ENCODE peak calls at places on chromosomes 2 and 18, in six cellular contexts. R is AG08395; O is naive thymus-derived CD8-positive, alpha-beta T cell; J is CD4-positive, alpha-beta T cell; P is nucleus accumbens; F is activated naive CD4-positive, alpha-beta T cell treated with anti-CD3 and anti-CD28 coated beads, Interleukin-2, amount 50 U/mL, for 16 hours. M is an unnamed sample.

GRCh38 chr18:10376735-10377134 is 77.7 kb upstream of the APCDD1 start:
- DNase-seq in J (no peak), P (no peak), O (no peak), F (no peak), R (no peak), M (no peak)

GRCh38 chr2:33034784-33035183 is 88.0 kb downstream of the LTBP1 start:
- DNase-seq in J (no peak), R (peak), P (no peak), O (no peak), F (no peak), M (no peak)

GRCh38 chr2:186992597-186992996 is 143.6 kb upstream of the ZSWIM2 start:
- DNase-seq in R (no peak), P (no peak), J (no peak), O (no peak), F (no peak), M (no peak)

GRCh38 chr2:39546937-39547336 is 109.9 kb upstream of the MAP4K3 start:
- DNase-seq in O (no peak), F (no peak), R (no peak), J (no peak), P (no peak), M (no peak)

GRCh38 chr2:77016481-77016880 is 505.7 kb downstream of the LRRTM4 start:
- DNase-seq in F (no peak), O (no peak), R (no peak), P (no peak), J (no peak), M (no peak)

GRCh38 chr2:181686566-181687185 is 6.4 kb upstream of the NEUROD1 start:
- DNase-seq in F (no peak), P (no peak), O (no peak), J (no peak), R (no peak), M (no peak)

GRCh38 chr2:169363027-169363569 is 764 bp upstream of the LRP2 start:
- DNase-seq in O (no peak), F (no peak), J (no peak), P (no peak), R (no peak), M (no peak)

GRCh38 chr18:30248061-30248460 is 794.5 kb downstream of the DSC3 start:
- DNase-seq in J (no peak), P (no peak), F (no peak), R (no peak), O (no peak), M (no peak)

GRCh38 chr2:217834057-217834620 is 168.7 kb downstream of the TNS1 start:
- DNase-seq in F (no peak), R (no peak), J (no peak), O (no peak), P (no peak), M (no peak)

GRCh38 chr2:212526059-212526458 is 12.5 kb downstream of the ERBB4 start:
- DNase-seq in O (no peak), J (no peak), F (no peak), R (no peak), P (no peak), M (no peak)

GRCh38 chr18:44679912-44680270 is 797 bp upstream of the SETBP1 start:
- DNase-seq in J (no peak), O (no peak), R (peak), P (no peak), F (peak), M (no peak)

GRCh38 chr2:240432820-240433801 is 2.4 kb upstream of the GPC1 start:
- DNase-seq in J (no peak), F (peak), P (no peak), O (peak), R (no peak), M (no peak)

GRCh38 chr18:478679-479078 is 21.8 kb downstream of the COLEC12 start:
- DNase-seq in P (no peak), O (no peak), J (no peak), F (no peak), R (peak), M (peak)

GRCh38 chr2:618005-618404 is 59.2 kb downstream of the TMEM18 start:
- DNase-seq in O (no peak), F (no peak), J (no peak), R (no peak), P (no peak), M (no peak)

GRCh38 chr2:232927793-232928563 is 57.9 kb downstream of the SNORC start:
- DNase-seq in P (no peak), F (peak), R (peak), J (no peak), O (no peak), M (no peak)

GRCh38 chr2:11129598-11130449 is 25.4 kb upstream of the SLC66A3 start:
- DNase-seq in P (no peak), J (peak), O (peak), F (peak), R (no peak), M (no peak)

GRCh38 chr2:65081232-65081685 is 25.0 kb downstream of the CEP68 start:
- DNase-seq in J (no peak), P (no peak), O (no peak), F (no peak), R (no peak), M (no peak)

GRCh38 chr2:71813801-71814470 is 333.7 kb downstream of the CYP26B1 start:
- DNase-seq in P (no peak), F (no peak), O (peak), J (no peak), R (peak), M (no peak)

GRCh38 chr2:199629301-199629700 is 171.6 kb upstream of the SATB2 start:
- DNase-seq in P (no peak), O (no peak), R (no peak), J (no peak), F (no peak), M (no peak)

GRCh38 chr2:240402566-240403295 is 32.7 kb upstream of the GPC1 start:
- DNase-seq in J (no peak), P (no peak), F (peak), O (peak), R (no peak), M (no peak)

GRCh38 chr18:8730080-8730827 is 24.9 kb downstream of the MTCL1 start:
- DNase-seq in J (no peak), O (no peak), F (no peak), P (no peak), R (no peak), M (peak)

GRCh38 chr2:187986392-187987105 is 305.1 kb upstream of the GULP1 start:
- DNase-seq in O (no peak), J (no peak), F (no peak), R (no peak), P (no peak), M (peak)

GRCh38 chr2:9747396-9747795 is 95.9 kb upstream of the TAF1B start:
- DNase-seq in F (no peak), J (no peak), O (no peak), P (no peak), R (no peak), M (no peak)

GRCh38 chr2:125867908-125868307 is 788.0 kb upstream of the GYPC start:
- DNase-seq in P (no peak), J (no peak), O (no peak), F (no peak), R (no peak), M (no peak)

GRCh38 chr2:26396734-26397298 is 4.9 kb upstream of the DRC1 start:
- DNase-seq in P (no peak), F (peak), O (no peak), R (no peak), J (no peak), M (no peak)

GRCh38 chr2:10932345-10933151 is 20.8 kb downstream of the KCNF1 start:
- DNase-seq in R (no peak), F (no peak), J (no peak), P (no peak), O (no peak), M (no peak)

GRCh38 chr2:189287982-189288494 is 108.5 kb upstream of the COL5A2 start:
- DNase-seq in O (no peak), P (no peak), F (no peak), R (peak), J (no peak), M (peak)

GRCh38 chr2:172103471-172104292 is 982 bp upstream of the DLX2 start:
- DNase-seq in P (no peak), O (peak), J (peak), F (peak), R (peak), M (peak)

GRCh38 chr2:52498062-52498750 is 1269.4 kb upstream of the CHAC2 start:
- DNase-seq in O (no peak), R (no peak), P (no peak), F (no peak), J (no peak), M (no peak)

M was measured in skeletal muscle cell.